ENCODE peak calls at places on chromosomes 2 and 18, in five cellular contexts. W is activated T-helper 1 cell treated with anti-CD3 and anti-CD28 coated beads, Interleukin-12 subunit alpha, Interleukin-12 subunit beta, Interleukin-2, Interleukin-4 antibody, amounts not matched to agents 30 ng/mL and 10 ng/mL and 1 ng/mL, durations not matched to agents 14 hours and 24 hours and 36 hours; U is mesothelial cell of epicardium; J is NCI-H510A treated with DMSO at 0.1 percent for 48 hours; E is GM03348. Q is an unnamed sample.
A peak's percentile ranks its signal among the peaks of the same experiment; 100 is the strongest.

GRCh38 chr18:51668632-51669031 is 471.2 kb upstream of the MEX3C start:
- DNase-seq in W (no peak), U (no peak), J (no peak), E (no peak), Q (no peak)

GRCh38 chr2:207161247-207161646 is 4.5 kb downstream of the KLF7 start:
- DNase-seq in W (no peak), U (no peak), J (no peak), E (no peak), Q (no peak)

GRCh38 chr2:192091480-192091879 is 103.3 kb downstream of the TMEFF2 start:
- DNase-seq in W (no peak), U (no peak), J (peak; percentile 56), E (no peak), Q (peak; percentile 4)

GRCh38 chr18:51195086-51195601 is 2.3 kb downstream of the MEX3C start:
- DNase-seq in W (no peak), U (no peak), J (no peak), E (no peak), Q (no peak)

GRCh38 chr2:72222829-72223564 is 75.3 kb upstream of the CYP26B1 start:
- DNase-seq in W (no peak), U (no peak), J (no peak), E (peak; percentile 65), Q (peak; percentile 87)

GRCh38 chr2:88263861-88264260 is 93.7 kb downstream of the THNSL2 start:
- DNase-seq in W (no peak), U (no peak), J (no peak), E (no peak), Q (no peak)

GRCh38 chr2:139033300-139033699 is 253.1 kb upstream of the NXPH2 start:
- DNase-seq in W (no peak), U (no peak), J (no peak), E (no peak), Q (no peak)

GRCh38 chr2:207531024-207531411 is 1.3 kb downstream of the CREB1 start:
- DNase-seq in W (no peak), U (no peak), J (peak; percentile 58), E (no peak), Q (no peak)

GRCh38 chr18:10343778-10344177 is 110.7 kb upstream of the APCDD1 start:
- DNase-seq in W (no peak), U (no peak), J (no peak), E (no peak), Q (no peak)

GRCh38 chr2:43539991-43540860 is 55.6 kb downstream of the THADA start:
- DNase-seq in W (no peak), U (no peak), J (no peak), E (peak; percentile 68), Q (peak; percentile 100)

GRCh38 chr2:156706576-156706975 is 270.4 kb downstream of the GPD2 start:
- DNase-seq in W (no peak), U (no peak), J (no peak), E (no peak), Q (no peak)

GRCh38 chr2:235709969-235710879 is 216.4 kb downstream of the AGAP1 start:
- DNase-seq in W (no peak), U (no peak), J (no peak), E (no peak), Q (no peak)

GRCh38 chr2:119248311-119248710 is 24.7 kb downstream of the STEAP3 start:
- DNase-seq in W (no peak), U (no peak), J (no peak), E (peak; percentile 66), Q (peak; percentile 40)

GRCh38 chr2:85278361-85278760 is 49.4 kb downstream of the TGOLN2 start:
- DNase-seq in W (no peak), U (no peak), J (no peak), E (no peak), Q (peak; percentile 67)

GRCh38 chr2:2172516-2172915 is 158.6 kb downstream of the MYT1L start:
- DNase-seq in W (no peak), U (no peak), J (no peak), E (no peak), Q (no peak)

GRCh38 chr18:48635806-48636205 is 97.0 kb downstream of the CTIF start:
- DNase-seq in W (no peak), U (peak; percentile 33), J (no peak), E (no peak), Q (no peak)

GRCh38 chr18:28050561-28050960 is 126.4 kb downstream of the CDH2 start:
- DNase-seq in W (no peak), U (no peak), J (no peak), E (no peak), Q (no peak)

GRCh38 chr18:58862851-58863538 is 1.7 kb upstream of the ZNF532 start:
- DNase-seq in W (no peak), U (peak; percentile 57), J (peak; percentile 66), E (peak; percentile 59), Q (peak; percentile 72)

GRCh38 chr2:229133155-229133772 is 137.8 kb downstream of the PID1 start:
- DNase-seq in W (no peak), U (no peak), J (peak; percentile 92), E (peak; percentile 46), Q (peak; percentile 45)

GRCh38 chr2:230898661-230899091 is 26.4 kb downstream of the GPR55 start:
- DNase-seq in W (no peak), U (no peak), J (no peak), E (no peak), Q (no peak)

GRCh38 chr2:27792759-27793158 is 21.2 kb downstream of the MRPL33 start:
- DNase-seq in W (no peak), U (no peak), J (no peak), E (no peak), Q (peak; percentile 36)